ENCODE peak calls at places on chromosomes 16 and 17, in four cellular contexts. D is GM12878, M is HL-60, J is K562. S is an unnamed sample.

GRCh38 chr16:65697061-65697460 is 575.2 kb upstream of the CDH11 start:
- DNase-seq in D (no peak), J (no peak), M (no peak), S (no peak)

GRCh38 chr16:79599837-79600635 is 501 bp downstream of the MAF start:
- DNase-seq in J (no peak), M (no peak), D (no peak), S (peak)

GRCh38 chr17:61467416-61468262 is 15.4 kb downstream of the TBX4 start:
- DNase-seq in M (no peak), J (peak), D (no peak), S (no peak)

GRCh38 chr17:1810450-1811103 is 19.1 kb downstream of the SMYD4 start:
- DNase-seq in M (no peak), D (no peak), J (no peak), S (no peak)

GRCh38 chr16:51875834-51876725 is 670.9 kb downstream of the TOX3 start:
- DNase-seq in M (no peak), J (no peak), D (no peak), S (no peak)

GRCh38 chr17:79650283-79650682 is 39.4 kb upstream of the RBFOX3 start:
- DNase-seq in J (no peak), M (no peak), D (no peak), S (no peak)

GRCh38 chr17:69870751-69871199 is 204.2 kb upstream of the KCNJ16 start:
- DNase-seq in M (no peak), J (no peak), D (no peak), S (no peak)

GRCh38 chr17:20190605-20191004 is 181.4 kb downstream of the SPECC1 start:
- DNase-seq in M (no peak), D (no peak), J (no peak), S (no peak)

GRCh38 chr17:82234211-82235055 is 5.6 kb downstream of the SLC16A3 start:
- DNase-seq in M (peak), J (no peak), D (no peak), S (no peak)

GRCh38 chr17:68753985-68754769 is 153.0 kb upstream of the FAM20A start:
- DNase-seq in D (no peak), J (no peak), M (no peak), S (no peak)

GRCh38 chr17:61410100-61410551 is 10.5 kb downstream of the TBX2 start:
- DNase-seq in D (no peak), M (no peak), J (no peak), S (peak)

GRCh38 chr16:9159839-9160550 is 68.6 kb downstream of the HAPSTR1 start:
- DNase-seq in D (peak), J (peak), M (no peak), S (peak)

GRCh38 chr17:50469671-50470305 is 1.1 kb upstream of the CHAD start:
- DNase-seq in M (no peak), D (no peak), J (no peak), S (no peak)

GRCh38 chr16:50298591-50299507 is 32.5 kb downstream of the ADCY7 start:
- DNase-seq in J (no peak), D (no peak), M (no peak), S (no peak)

GRCh38 chr17:296382-296781 is 56.2 kb downstream of the RPH3AL start:
- DNase-seq in M (no peak), D (no peak), J (no peak), S (no peak)

GRCh38 chr16:67199011-67199807 is at the start of gene ELMO3:
- DNase-seq in J (no peak), D (no peak), M (no peak), S (no peak)

GRCh38 chr17:74177018-74177450 is 26.4 kb upstream of the RPL38 start:
- DNase-seq in M (no peak), D (no peak), J (no peak), S (no peak)

GRCh38 chr16:11957591-11958395 is 7.2 kb upstream of the TNFRSF17 start:
- DNase-seq in J (no peak), M (no peak), D (no peak), S (no peak)

GRCh38 chr17:37389160-37389559 is 13.4 kb downstream of the C17orf78 start:
- DNase-seq in M (no peak), J (no peak), D (no peak), S (no peak)

GRCh38 chr16:57266531-57267268 is 17.8 kb downstream of the PLLP start:
- DNase-seq in D (no peak), J (peak), M (no peak), S (no peak)

GRCh38 chr17:55268649-55269480 is 4.1 kb downstream of the HLF start:
- DNase-seq in D (no peak), M (no peak), J (no peak), S (no peak)

GRCh38 chr16:89122322-89122831 is 28.7 kb downstream of the ACSF3 start:
- DNase-seq in J (no peak), D (no peak), M (no peak), S (peak)

GRCh38 chr17:78706271-78706915 is 75.7 kb downstream of the CYTH1 start:
- DNase-seq in D (peak), M (no peak), J (no peak), S (no peak)

GRCh38 chr17:7781467-7781866 is 52.5 kb upstream of the KDM6B start:
- DNase-seq in M (no peak), D (peak), J (no peak), S (peak)

GRCh38 chr17:28968914-28969295 is 17.6 kb upstream of the PHF12 start:
- DNase-seq in M (no peak), D (no peak), J (no peak), S (no peak)

GRCh38 chr16:13926507-13926906 is 6.6 kb downstream of the ERCC4 start:
- DNase-seq in D (no peak), M (no peak), J (no peak), S (no peak)

GRCh38 chr16:13919683-13920509 is at the start of gene ERCC4:
- DNase-seq in J (peak), D (peak), M (peak), S (peak)

GRCh38 chr16:13920510-13920818 is 510 bp downstream of the ERCC4 start:
- DNase-seq in D (no peak), M (no peak), J (no peak), S (no peak)

GRCh38 chr16:13921328-13921727 is 1.4 kb downstream of the ERCC4 start:
- DNase-seq in D (no peak), J (no peak), M (no peak), S (no peak)

GRCh38 chr16:13923703-13924298 is 3.8 kb downstream of the ERCC4 start:
- DNase-seq in M (peak), D (peak), J (peak), S (no peak)
- TF ChIP-seq SPI1 in M (no peak), D (no peak), J (no peak), S (no peak)

DNA sequence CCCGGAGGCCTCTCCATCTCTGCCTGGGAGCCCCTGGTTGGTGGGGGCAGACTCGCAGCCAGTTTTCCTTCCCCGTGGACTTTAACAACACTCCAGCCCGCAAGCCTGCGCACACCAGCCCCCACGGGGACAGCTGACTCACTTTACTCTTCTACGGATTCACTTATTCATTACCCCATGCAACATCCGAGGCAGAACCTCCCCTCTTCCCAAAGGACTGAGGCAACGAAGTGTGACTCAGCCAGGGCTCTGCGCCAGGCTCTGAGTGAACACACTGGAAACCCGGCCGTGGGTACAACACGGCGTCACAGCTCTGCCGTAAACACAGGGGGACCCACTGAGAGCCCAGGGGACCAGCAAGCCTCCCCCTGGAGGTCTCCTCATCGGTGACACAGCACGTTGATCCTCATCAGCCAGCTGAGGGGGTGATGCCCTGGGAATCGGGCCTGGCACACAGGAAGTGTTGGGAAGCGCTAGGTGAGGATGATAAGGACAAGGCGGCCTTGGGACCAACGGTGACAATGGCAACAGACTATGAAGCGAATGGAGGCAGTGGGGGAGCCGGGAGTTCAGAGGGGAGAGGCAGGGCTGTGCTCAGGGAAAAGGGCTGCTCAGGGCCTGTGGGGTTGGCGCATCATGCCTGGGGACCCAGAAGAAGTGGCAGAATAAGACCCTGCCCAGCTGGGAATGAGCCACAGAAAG is 14.6 kb downstream of the COTL1 start:
- DNase-seq in J (no peak), M (peak), D (no peak), S (no peak)
- TF ChIP-seq POLR2AphosphoS5 in J (no peak), M (no peak), D (no peak), S (no peak)

DNA sequence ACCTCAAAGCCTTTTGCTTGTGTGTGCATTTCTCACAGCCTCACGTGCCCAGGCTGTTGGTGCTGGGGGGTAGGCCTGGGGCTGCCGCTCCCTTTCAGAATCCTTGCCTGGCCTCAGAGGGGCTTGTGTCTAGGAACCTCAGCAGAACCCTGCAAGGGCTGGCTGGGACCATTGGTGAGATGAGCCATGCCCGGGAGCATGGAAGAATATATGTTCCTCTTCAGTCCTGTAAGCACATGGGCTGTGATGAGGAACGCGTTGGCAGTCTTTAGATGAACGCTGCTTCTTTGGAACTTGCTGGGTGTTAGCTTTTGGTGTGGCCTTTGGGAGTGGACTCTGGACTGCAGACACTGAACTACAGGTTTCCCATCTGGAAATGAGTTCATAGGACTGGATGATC is 32.0 kb upstream of the SLC5A10 start:
- DNase-seq in M (no peak), J (no peak), D (no peak), S (no peak)
- TF ChIP-seq SPI1 in M (no peak), J (no peak), D (no peak), S (no peak)

GRCh38 chr16:85662036-85662812 is 26.5 kb downstream of the GINS2 start:
- DNase-seq in D (no peak), M (no peak), J (no peak), S (no peak)

GRCh38 chr16:85665373-85665740 is 23.4 kb downstream of the GINS2 start:
- DNase-seq in M (no peak), D (no peak), J (no peak), S (no peak)

GRCh38 chr16:85662976-85663830 is 25.6 kb downstream of the GINS2 start:
- DNase-seq in J (no peak), M (no peak), D (no peak), S (no peak)

GRCh38 chr16:85664580-85665372 is 24.0 kb downstream of the GINS2 start:
- DNase-seq in D (no peak), M (no peak), J (no peak), S (no peak)

DNA sequence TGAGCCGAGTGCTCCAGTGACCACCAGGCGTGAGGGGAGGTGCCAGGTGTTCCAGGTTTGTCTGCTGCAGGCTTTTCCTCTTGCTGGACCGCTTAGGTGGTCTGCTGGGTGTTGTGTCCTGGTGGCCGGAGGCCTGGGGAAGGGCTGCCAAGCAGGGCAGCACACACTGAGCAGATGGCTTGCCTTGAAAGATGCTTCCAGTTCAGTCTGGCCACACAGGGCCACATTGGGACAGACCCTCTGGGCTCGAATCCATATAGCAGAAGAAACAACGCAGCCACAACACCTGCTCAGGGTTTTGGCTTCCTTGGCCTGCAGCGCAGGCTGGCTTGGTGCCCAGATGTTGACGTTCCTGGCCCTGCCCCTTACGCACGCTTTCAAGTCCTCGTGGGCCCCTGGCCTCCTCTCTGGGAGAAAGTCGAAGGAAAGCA is 24.8 kb downstream of the GINS2 start:
- DNase-seq in M (no peak), D (no peak), J (no peak), S (no peak)
- TF ChIP-seq POLR2AphosphoS5 in M (no peak), D (no peak), J (no peak), S (no peak)

GRCh38 chr16:24634919-24635318 is 94.5 kb upstream of the TNRC6A start:
- DNase-seq in M (no peak), J (no peak), D (no peak), S (no peak)

GRCh38 chr16:24639769-24640168 is 89.7 kb upstream of the TNRC6A start:
- DNase-seq in J (no peak), D (no peak), M (no peak), S (no peak)

DNA sequence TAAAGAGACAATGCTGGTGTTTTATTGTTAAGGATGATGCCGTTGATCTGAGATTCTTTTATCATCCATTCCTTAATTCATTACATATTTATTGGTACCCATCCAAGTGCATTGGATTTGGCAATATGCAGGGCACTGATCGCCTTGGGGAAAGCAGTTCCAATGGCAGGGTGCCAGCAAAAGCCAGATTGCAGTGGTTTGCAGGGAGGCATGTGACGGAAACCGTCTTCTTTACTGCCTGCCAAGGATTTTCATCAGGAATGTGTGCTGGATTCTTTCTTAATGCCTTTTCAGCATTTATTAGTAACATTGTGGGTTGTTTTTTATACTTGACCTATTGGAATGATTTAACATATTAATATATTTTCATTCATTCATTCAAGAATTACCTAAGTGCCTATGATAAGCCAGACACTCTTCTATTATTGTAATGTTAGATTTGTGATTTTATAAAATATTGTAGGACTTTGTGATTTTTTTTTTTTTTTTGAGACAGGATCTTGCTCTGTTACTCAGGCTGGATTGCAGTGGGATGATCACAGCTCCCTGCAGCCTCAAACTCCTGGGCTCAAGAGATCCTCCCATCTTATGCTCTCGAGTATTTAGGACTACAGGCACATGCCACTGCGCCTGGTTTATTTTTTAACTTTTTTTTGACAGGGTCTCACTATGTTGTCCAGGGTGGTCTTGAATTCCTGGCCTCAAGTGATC is 93.4 kb upstream of the TNRC6A start:
- DNase-seq in J (no peak), D (no peak), M (no peak), S (no peak)
- TF ChIP-seq SPI1 in J (no peak), D (no peak), M (no peak), S (no peak)

DNA sequence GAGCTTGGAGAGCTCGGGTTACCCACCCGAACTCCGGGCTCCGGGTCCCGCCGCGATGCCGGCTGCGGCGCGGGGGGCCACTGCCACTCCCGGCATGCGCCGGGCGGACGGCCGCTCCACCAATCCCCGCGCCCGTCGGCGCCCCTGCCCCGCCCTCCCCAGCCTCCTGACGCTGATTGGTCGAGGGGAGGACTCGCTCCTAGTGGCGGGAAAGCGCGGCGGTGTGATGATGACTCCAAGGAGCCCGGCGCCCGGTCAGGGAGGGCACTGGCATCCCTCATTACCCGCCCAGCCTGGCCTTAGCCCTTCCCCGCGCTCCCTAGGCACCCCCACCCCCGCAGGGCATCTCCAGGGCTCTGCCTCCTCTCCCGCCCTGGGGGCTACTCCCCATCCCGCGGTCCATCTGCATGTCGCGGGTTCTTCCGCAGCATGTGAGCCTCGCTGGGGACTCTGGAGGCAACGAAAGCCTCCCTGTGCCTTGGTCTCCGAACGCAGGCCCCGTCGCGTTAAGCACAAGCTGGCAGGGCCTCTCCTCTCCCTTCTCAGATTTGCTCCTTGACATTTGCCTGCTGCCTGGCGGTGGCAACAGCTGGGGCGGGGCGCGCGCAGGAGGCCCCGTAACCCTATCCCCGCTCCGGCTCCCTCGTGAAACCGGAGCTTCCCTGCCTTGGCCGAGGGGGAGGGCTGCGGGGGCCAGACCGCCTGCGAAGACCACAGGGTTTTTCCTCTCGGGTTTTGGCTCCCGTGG is 1.7 kb downstream of the ATP2A1 start:
- DNase-seq in J (peak), M (peak), D (peak), S (peak)
- TF ChIP-seq POLR2AphosphoS5 in J (peak), M (no peak), D (peak), S (no peak)

GRCh38 chr16:70746040-70746707 is 54.8 kb downstream of the VAC14 start:
- DNase-seq in J (peak), M (peak), D (no peak), S (no peak)
- TF ChIP-seq SPI1 in J (no peak), M (peak), D (no peak), S (no peak)

DNA sequence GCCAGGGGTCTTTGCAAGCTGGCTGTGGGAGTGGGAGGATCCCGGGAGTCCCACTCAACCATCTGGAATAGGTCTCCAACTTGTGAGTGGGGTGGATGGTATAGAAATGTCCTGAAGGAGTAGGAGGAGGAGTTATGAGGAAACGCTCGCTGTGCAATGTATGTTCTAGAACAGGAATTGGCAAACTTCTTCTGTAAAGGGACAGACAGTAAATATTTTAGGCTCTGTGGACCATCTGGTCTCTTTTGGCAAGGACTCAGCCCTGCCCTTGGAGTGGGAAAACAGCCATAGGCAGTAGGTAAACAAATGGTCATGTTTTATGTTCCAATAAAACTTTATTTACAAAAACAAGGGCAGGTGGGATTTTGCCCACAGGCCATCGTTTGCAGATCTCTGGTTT is 149.2 kb downstream of the NPIPB5 start:
- DNase-seq in J (no peak), M (no peak), D (no peak), S (no peak)
- TF ChIP-seq POLR2AphosphoS5 in J (no peak), M (no peak), D (no peak), S (no peak)

S was measured in GM12891.